ENCODE peak calls at places on chromosomes 4 and X, in five cellular contexts. D is dermis blood vessel endothelial cell, H is heart left ventricle, B is transverse colon, R is posterior vena cava. M is an unnamed sample.

GRCh38 chr4:171519457-171519856 is 293.7 kb upstream of the GALNTL6 start:
- DNase-seq in D (no peak), H (no peak), B (no peak), R (no peak), M (no peak)

GRCh38 chrX:140099221-140099620 is 133.9 kb upstream of the CXorf66 start:
- DNase-seq in D (no peak), H (no peak), B (no peak), R (no peak), M (no peak)

GRCh38 chr4:1910643-1911042 is 39.5 kb downstream of the NSD2 start:
- DNase-seq in D (peak), H (no peak), B (peak), R (peak), M (no peak)

GRCh38 chrX:98795636-98796035 is 1614.4 kb downstream of the PCDH19 start:
- DNase-seq in D (no peak), H (no peak), B (no peak), R (no peak), M (no peak)

GRCh38 chr4:99642725-99643489 is 14.7 kb downstream of the C4orf54 start:
- DNase-seq in D (no peak), H (peak), B (no peak), R (peak), M (no peak)

GRCh38 chrX:117397846-117398245 is 718.8 kb downstream of the KLHL13 start:
- DNase-seq in D (no peak), H (no peak), B (no peak), R (no peak), M (no peak)

GRCh38 chr4:65018313-65018712 is 609.1 kb upstream of the TECRL start:
- DNase-seq in D (no peak), H (no peak), B (no peak), R (no peak), M (no peak)

GRCh38 chr4:76954489-76954888 is 4.9 kb downstream of the SEPTIN11 start:
- DNase-seq in D (peak), H (no peak), B (no peak), R (no peak), M (no peak)

GRCh38 chr4:105709081-105709450 is 482 bp downstream of the GSTCD start:
- DNase-seq in D (peak), H (no peak), B (no peak), R (no peak), M (no peak)

GRCh38 chrX:83008415-83008814 is 499.7 kb upstream of the POU3F4 start:
- DNase-seq in D (peak), H (no peak), B (no peak), R (no peak), M (no peak)

GRCh38 chrX:11423362-11423818 is 130.2 kb downstream of the AMELX start:
- DNase-seq in D (peak), H (peak), B (peak), R (no peak), M (no peak)

M was measured in RWPE2.